ENCODE peak calls at places on chromosomes 11 and 22, in five cellular contexts. One of them, this sample, is unnamed.

GRCh38 chr11:10038916-10039315 is 255.1 kb downstream of the SBF2 start:
- DNase-seq in naive thymus-derived CD4-positive, alpha-beta T cell: no peak
- DNase-seq in uterus: no peak
- DNase-seq in PC-3: no peak
- DNase-seq in mesenchymal stem cell: peak
- DNase-seq in this sample: no peak

GRCh38 chr22:37674951-37675929 is at the start of gene LGALS1:
- DNase-seq in naive thymus-derived CD4-positive, alpha-beta T cell: peak
- DNase-seq in PC-3: peak
- DNase-seq in uterus: peak
- DNase-seq in mesenchymal stem cell: peak
- DNase-seq in this sample: no peak

GRCh38 chr11:29227816-29228215 is 789.0 kb downstream of the KCNA4 start:
- DNase-seq in uterus: no peak
- DNase-seq in mesenchymal stem cell: no peak
- DNase-seq in naive thymus-derived CD4-positive, alpha-beta T cell: no peak
- DNase-seq in PC-3: no peak
- DNase-seq in this sample: no peak

GRCh38 chr11:69878927-69879733 is 59.9 kb upstream of the FGF3 start:
- DNase-seq in uterus: no peak
- DNase-seq in mesenchymal stem cell: no peak
- DNase-seq in naive thymus-derived CD4-positive, alpha-beta T cell: no peak
- DNase-seq in PC-3: no peak
- DNase-seq in this sample: no peak

GRCh38 chr11:119175493-119176077 is 7.1 kb downstream of the NLRX1 start:
- DNase-seq in naive thymus-derived CD4-positive, alpha-beta T cell: no peak
- DNase-seq in mesenchymal stem cell: peak
- DNase-seq in PC-3: peak
- DNase-seq in uterus: no peak
- DNase-seq in this sample: no peak

GRCh38 chr22:37751449-37752188 is 54.8 kb downstream of the TRIOBP start:
- DNase-seq in PC-3: peak
- DNase-seq in naive thymus-derived CD4-positive, alpha-beta T cell: no peak
- DNase-seq in mesenchymal stem cell: no peak
- DNase-seq in uterus: no peak
- DNase-seq in this sample: no peak

GRCh38 chr11:35316161-35316560 is 103.2 kb downstream of the SLC1A2 start:
- DNase-seq in naive thymus-derived CD4-positive, alpha-beta T cell: no peak
- DNase-seq in mesenchymal stem cell: no peak
- DNase-seq in uterus: no peak
- DNase-seq in PC-3: no peak
- DNase-seq in this sample: no peak

GRCh38 chr11:46308632-46309419 is 31.4 kb downstream of the CREB3L1 start:
- DNase-seq in uterus: peak
- DNase-seq in mesenchymal stem cell: peak
- DNase-seq in naive thymus-derived CD4-positive, alpha-beta T cell: peak
- DNase-seq in PC-3: peak
- DNase-seq in this sample: no peak

GRCh38 chr11:33262016-33262638 is 4.9 kb downstream of the HIPK3 start:
- DNase-seq in uterus: no peak
- DNase-seq in naive thymus-derived CD4-positive, alpha-beta T cell: no peak
- DNase-seq in mesenchymal stem cell: peak
- DNase-seq in PC-3: peak
- DNase-seq in this sample: no peak

GRCh38 chr22:27810566-27810965 is 9.0 kb upstream of the MN1 start:
- DNase-seq in mesenchymal stem cell: peak
- DNase-seq in naive thymus-derived CD4-positive, alpha-beta T cell: no peak
- DNase-seq in uterus: peak
- DNase-seq in PC-3: peak
- DNase-seq in this sample: no peak

GRCh38 chr22:45468872-45469572 is 33.7 kb upstream of the FBLN1 start:
- DNase-seq in uterus: no peak
- DNase-seq in mesenchymal stem cell: no peak
- DNase-seq in PC-3: peak
- DNase-seq in naive thymus-derived CD4-positive, alpha-beta T cell: no peak
- DNase-seq in this sample: no peak

GRCh38 chr11:124517314-124517713 is 26.1 kb downstream of the OR8B12 start:
- DNase-seq in uterus: no peak
- DNase-seq in PC-3: no peak
- DNase-seq in naive thymus-derived CD4-positive, alpha-beta T cell: no peak
- DNase-seq in mesenchymal stem cell: no peak
- DNase-seq in this sample: no peak

GRCh38 chr11:15826826-15827225 is 529.5 kb downstream of the SOX6 start:
- DNase-seq in uterus: no peak
- DNase-seq in naive thymus-derived CD4-positive, alpha-beta T cell: no peak
- DNase-seq in mesenchymal stem cell: no peak
- DNase-seq in PC-3: no peak
- DNase-seq in this sample: no peak

GRCh38 chr22:30930228-30930627 is 38.3 kb downstream of the MORC2 start:
- DNase-seq in naive thymus-derived CD4-positive, alpha-beta T cell: no peak
- DNase-seq in PC-3: no peak
- DNase-seq in mesenchymal stem cell: no peak
- DNase-seq in uterus: no peak
- DNase-seq in this sample: no peak

GRCh38 chr22:30575011-30575671 is 676 bp upstream of the GAL3ST1 start:
- DNase-seq in mesenchymal stem cell: peak
- DNase-seq in PC-3: no peak
- DNase-seq in uterus: peak
- DNase-seq in naive thymus-derived CD4-positive, alpha-beta T cell: no peak
- DNase-seq in this sample: no peak

GRCh38 chr11:117857734-117858369 is 18.6 kb downstream of the FXYD6 start:
- DNase-seq in PC-3: no peak
- DNase-seq in naive thymus-derived CD4-positive, alpha-beta T cell: no peak
- DNase-seq in mesenchymal stem cell: no peak
- DNase-seq in uterus: peak
- DNase-seq in this sample: no peak

GRCh38 chr11:57639321-57640067 is 10.2 kb downstream of the YPEL4 start:
- DNase-seq in naive thymus-derived CD4-positive, alpha-beta T cell: no peak
- DNase-seq in PC-3: peak
- DNase-seq in uterus: peak
- DNase-seq in mesenchymal stem cell: peak
- DNase-seq in this sample: peak

GRCh38 chr11:9750551-9750950 is 86.7 kb downstream of the SWAP70 start:
- DNase-seq in naive thymus-derived CD4-positive, alpha-beta T cell: no peak
- DNase-seq in uterus: no peak
- DNase-seq in mesenchymal stem cell: no peak
- DNase-seq in PC-3: peak
- DNase-seq in this sample: no peak

GRCh38 chr11:65814131-65814959 is 19.4 kb upstream of the SNX32 start:
- DNase-seq in uterus: no peak
- DNase-seq in naive thymus-derived CD4-positive, alpha-beta T cell: no peak
- DNase-seq in PC-3: no peak
- DNase-seq in mesenchymal stem cell: no peak
- DNase-seq in this sample: peak

GRCh38 chr11:93059074-93059957 is 89.9 kb downstream of the MTNR1B start:
- DNase-seq in mesenchymal stem cell: peak
- DNase-seq in PC-3: no peak
- DNase-seq in naive thymus-derived CD4-positive, alpha-beta T cell: no peak
- DNase-seq in uterus: no peak
- DNase-seq in this sample: peak

GRCh38 chr11:91880660-91881059 is 344.0 kb upstream of the FAT3 start:
- DNase-seq in uterus: no peak
- DNase-seq in mesenchymal stem cell: no peak
- DNase-seq in PC-3: no peak
- DNase-seq in naive thymus-derived CD4-positive, alpha-beta T cell: no peak
- DNase-seq in this sample: no peak

GRCh38 chr11:35259529-35259928 is 120.6 kb downstream of the CD44 start:
- DNase-seq in naive thymus-derived CD4-positive, alpha-beta T cell: no peak
- DNase-seq in mesenchymal stem cell: no peak
- DNase-seq in PC-3: no peak
- DNase-seq in uterus: no peak
- DNase-seq in this sample: no peak

GRCh38 chr11:120334894-120335462 is 1.2 kb upstream of the ARHGEF12 start:
- DNase-seq in uterus: peak
- DNase-seq in mesenchymal stem cell: peak
- DNase-seq in naive thymus-derived CD4-positive, alpha-beta T cell: peak
- DNase-seq in PC-3: peak
- DNase-seq in this sample: peak

GRCh38 chr11:28585007-28585406 is 476.8 kb downstream of the METTL15 start:
- DNase-seq in mesenchymal stem cell: peak
- DNase-seq in uterus: no peak
- DNase-seq in PC-3: no peak
- DNase-seq in naive thymus-derived CD4-positive, alpha-beta T cell: no peak
- DNase-seq in this sample: no peak

DNA sequence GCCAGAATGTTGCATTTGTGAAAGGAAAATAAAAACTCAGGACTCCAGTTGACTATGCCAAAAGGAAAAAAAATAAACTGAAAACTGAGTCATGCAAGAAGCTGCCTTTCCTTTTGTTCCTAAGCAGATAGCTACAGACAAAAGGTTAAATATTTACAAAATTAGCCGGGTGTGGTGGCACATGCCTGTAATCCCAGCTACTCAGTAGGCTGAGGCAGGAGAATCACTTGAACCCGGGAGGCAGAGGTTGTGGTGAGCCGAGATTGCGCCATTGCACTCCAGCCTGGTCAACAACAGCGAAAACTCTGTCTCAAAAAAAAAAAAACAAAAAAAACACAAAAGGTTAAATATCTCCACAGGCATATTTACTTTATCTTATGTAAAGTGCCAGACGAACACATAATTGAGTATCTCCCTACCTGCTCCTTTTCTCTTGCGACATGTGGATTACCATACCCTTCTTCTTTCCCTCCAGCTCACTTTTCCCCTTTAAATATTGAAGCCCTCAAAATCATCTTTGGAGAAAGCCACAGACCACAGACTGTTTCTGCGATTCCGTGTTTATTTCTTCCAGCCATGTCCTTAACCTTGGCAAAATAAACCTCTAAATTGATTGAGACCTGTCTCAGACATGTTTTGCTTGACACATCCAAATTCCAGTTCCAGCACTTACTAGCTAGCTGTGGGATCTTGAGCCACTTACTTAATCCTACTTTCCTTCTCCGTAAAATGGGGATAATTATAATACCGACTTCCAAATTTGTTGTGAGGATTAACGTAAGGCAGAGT is 2.3 kb upstream of the SMPD1 start:
- DNase-seq in mesenchymal stem cell: peak
- DNase-seq in uterus: no peak
- DNase-seq in PC-3: no peak
- DNase-seq in naive thymus-derived CD4-positive, alpha-beta T cell: no peak
- DNase-seq in this sample: no peak
- H3K4me3 ChIP-seq in mesenchymal stem cell: no peak
- H3K4me3 ChIP-seq in uterus: no peak
- H3K4me3 ChIP-seq in PC-3: no peak
- H3K4me3 ChIP-seq in naive thymus-derived CD4-positive, alpha-beta T cell: no peak
- H3K4me3 ChIP-seq in this sample: peak

DNA sequence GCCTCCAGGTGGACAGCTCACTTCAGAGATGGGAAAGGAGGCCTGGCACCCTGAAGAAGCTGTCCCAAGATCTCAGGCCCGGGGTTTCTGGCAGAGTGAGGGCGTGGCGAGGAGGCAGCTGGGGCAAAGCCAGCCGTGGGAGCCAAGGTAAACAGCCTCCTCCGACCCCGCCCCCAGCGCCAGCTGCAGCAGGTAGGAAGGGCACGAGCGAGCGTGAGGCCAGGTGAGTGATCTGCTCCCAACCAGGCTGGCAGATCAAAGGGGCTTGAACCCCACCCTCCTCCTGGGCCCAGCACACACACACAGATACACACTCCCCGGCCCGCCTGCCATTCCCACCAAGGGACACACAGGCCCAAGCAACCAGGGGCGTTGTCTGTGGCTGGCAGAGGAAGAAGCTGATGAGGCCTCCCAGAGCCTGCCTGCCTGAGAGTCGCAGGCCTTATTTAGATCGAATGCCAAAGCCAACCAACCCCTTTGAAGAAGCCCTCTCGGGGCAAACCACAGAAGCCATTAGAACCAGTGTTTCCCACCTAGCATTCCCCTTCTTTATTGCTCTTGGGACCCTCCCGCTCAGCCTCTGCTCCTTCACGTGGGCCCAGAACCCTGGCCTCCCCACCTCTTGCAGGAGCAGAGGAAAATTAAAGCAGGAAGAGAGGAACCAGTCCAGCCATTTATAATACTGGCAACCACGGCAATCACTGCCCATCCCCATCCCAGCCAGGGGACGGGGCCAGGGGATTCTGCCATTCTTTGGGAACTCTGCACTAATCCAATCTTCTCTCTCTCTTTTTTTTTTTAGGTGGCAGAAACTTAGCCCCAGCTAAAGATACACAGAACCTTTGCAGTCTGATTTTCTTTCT is 5.0 kb downstream of the PDGFB start:
- DNase-seq in uterus: no peak
- DNase-seq in mesenchymal stem cell: no peak
- DNase-seq in PC-3: peak
- DNase-seq in naive thymus-derived CD4-positive, alpha-beta T cell: no peak
- DNase-seq in this sample: no peak
- H3K27ac ChIP-seq in uterus: peak
- H3K27ac ChIP-seq in mesenchymal stem cell: peak
- H3K27ac ChIP-seq in PC-3: peak
- H3K27ac ChIP-seq in naive thymus-derived CD4-positive, alpha-beta T cell: peak
- H3K27ac ChIP-seq in this sample: no peak

GRCh38 chr22:23217171-23218052 is 37.1 kb downstream of the BCR start:
- DNase-seq in mesenchymal stem cell: peak
- DNase-seq in PC-3: no peak
- DNase-seq in uterus: no peak
- DNase-seq in naive thymus-derived CD4-positive, alpha-beta T cell: no peak
- DNase-seq in this sample: no peak

GRCh38 chr22:23215294-23216204 is 35.2 kb downstream of the BCR start:
- DNase-seq in mesenchymal stem cell: no peak
- DNase-seq in naive thymus-derived CD4-positive, alpha-beta T cell: peak
- DNase-seq in uterus: no peak
- DNase-seq in PC-3: peak
- DNase-seq in this sample: no peak

GRCh38 chr22:23218053-23218866 is 38.0 kb downstream of the BCR start:
- DNase-seq in PC-3: no peak
- DNase-seq in naive thymus-derived CD4-positive, alpha-beta T cell: no peak
- DNase-seq in uterus: no peak
- DNase-seq in mesenchymal stem cell: no peak
- DNase-seq in this sample: no peak

GRCh38 chr22:23214398-23214797 is 34.1 kb downstream of the BCR start:
- DNase-seq in mesenchymal stem cell: no peak
- DNase-seq in PC-3: no peak
- DNase-seq in naive thymus-derived CD4-positive, alpha-beta T cell: no peak
- DNase-seq in uterus: no peak
- DNase-seq in this sample: no peak

GRCh38 chr22:23216331-23217170 is 36.2 kb downstream of the BCR start:
- DNase-seq in naive thymus-derived CD4-positive, alpha-beta T cell: peak
- DNase-seq in mesenchymal stem cell: no peak
- DNase-seq in PC-3: no peak
- DNase-seq in uterus: no peak
- DNase-seq in this sample: no peak
- H3K4me3 ChIP-seq in naive thymus-derived CD4-positive, alpha-beta T cell: peak
- H3K4me3 ChIP-seq in mesenchymal stem cell: no peak
- H3K4me3 ChIP-seq in PC-3: no peak
- H3K4me3 ChIP-seq in uterus: no peak
- H3K4me3 ChIP-seq in this sample: no peak

GRCh38 chr11:47378836-47379170 is 456 bp upstream of the SPI1 start:
- DNase-seq in PC-3: no peak
- DNase-seq in uterus: no peak
- DNase-seq in naive thymus-derived CD4-positive, alpha-beta T cell: no peak
- DNase-seq in mesenchymal stem cell: no peak
- DNase-seq in this sample: no peak

GRCh38 chr11:47379317-47379716 is 970 bp upstream of the SPI1 start:
- DNase-seq in naive thymus-derived CD4-positive, alpha-beta T cell: no peak
- DNase-seq in mesenchymal stem cell: no peak
- DNase-seq in uterus: no peak
- DNase-seq in PC-3: no peak
- DNase-seq in this sample: no peak

GRCh38 chr11:47377571-47378010 is 756 bp downstream of the SPI1 start:
- DNase-seq in PC-3: no peak
- DNase-seq in uterus: no peak
- DNase-seq in mesenchymal stem cell: no peak
- DNase-seq in naive thymus-derived CD4-positive, alpha-beta T cell: no peak
- DNase-seq in this sample: no peak

GRCh38 chr11:47376543-47377371 is 1.6 kb downstream of the SPI1 start:
- DNase-seq in mesenchymal stem cell: no peak
- DNase-seq in PC-3: no peak
- DNase-seq in uterus: no peak
- DNase-seq in naive thymus-derived CD4-positive, alpha-beta T cell: no peak
- DNase-seq in this sample: no peak

GRCh38 chr11:47378011-47378835 is at the start of gene SPI1:
- DNase-seq in naive thymus-derived CD4-positive, alpha-beta T cell: no peak
- DNase-seq in mesenchymal stem cell: no peak
- DNase-seq in PC-3: no peak
- DNase-seq in uterus: no peak
- DNase-seq in this sample: no peak
- H3K27ac ChIP-seq in naive thymus-derived CD4-positive, alpha-beta T cell: no peak
- H3K27ac ChIP-seq in mesenchymal stem cell: no peak
- H3K27ac ChIP-seq in PC-3: no peak
- H3K27ac ChIP-seq in uterus: no peak
- H3K27ac ChIP-seq in this sample: no peak

This sample was measured in SK-N-MC.